ENCODE peak calls at places on chromosomes 13 and 19, in four cellular contexts. S, M, U and K are unnamed samples. For H3K4me1 and H3K27me3, the result is how much of the 10 kb centered on the place peaks cover.

GRCh38 chr13:21661510-21661909 is 9.4 kb upstream of the FGF9 start:
- DNase-seq in M (no peak), U (no peak), S (no peak), K (no peak)

GRCh38 chr13:73335226-73335625 is 276.4 kb downstream of the KLF5 start:
- DNase-seq in S (no peak), U (no peak), M (no peak), K (no peak)

GRCh38 chr13:24713022-24713421 is 32.8 kb downstream of the ATP12A start:
- DNase-seq in U (no peak), M (peak), S (no peak), K (no peak)

GRCh38 chr13:24741016-24741662 is 22.8 kb upstream of the RNF17 start:
- DNase-seq in U (no peak), S (no peak), M (no peak), K (no peak)

GRCh38 chr13:25886438-25887214 is 165.2 kb downstream of the SHISA2 start:
- DNase-seq in U (no peak), M (no peak), S (no peak), K (no peak)

GRCh38 chr13:29791997-29792775 is 58.2 kb downstream of the UBL3 start:
- DNase-seq in S (no peak), M (no peak), U (no peak), K (no peak)

GRCh38 chr19:40190891-40191835 is at the start of gene MAP3K10:
- DNase-seq in M (peak), S (peak), U (peak), K (peak)

GRCh38 chr13:99736541-99736940 is 235.0 kb downstream of the ZIC5 start:
- DNase-seq in S (no peak), U (no peak), M (no peak), K (no peak)

GRCh38 chr19:1874554-1875185 is 10.6 kb downstream of the ABHD17A start:
- DNase-seq in M (no peak), U (no peak), S (no peak), K (no peak)

GRCh38 chr19:39413269-39413902 is 917 bp downstream of the PLEKHG2 start:
- DNase-seq in U (peak), M (peak), S (peak), K (no peak)

GRCh38 chr13:23852351-23852750 is 36.8 kb downstream of the MIPEP start:
- DNase-seq in S (no peak), U (no peak), M (no peak), K (no peak)

GRCh38 chr13:103883698-103884097 is 817.5 kb upstream of the SLC10A2 start:
- DNase-seq in U (no peak), S (no peak), M (no peak), K (no peak)

GRCh38 chr19:13604902-13605586 is 98.8 kb upstream of the CACNA1A start:
- DNase-seq in U (no peak), S (no peak), M (no peak), K (no peak)

GRCh38 chr13:113415825-113416224 is 37.5 kb downstream of the ADPRHL1 start:
- DNase-seq in M (no peak), S (no peak), U (no peak), K (no peak)

GRCh38 chr13:108924154-108924940 is 294.9 kb downstream of the MYO16 start:
- DNase-seq in S (no peak), M (no peak), U (no peak), K (no peak)

GRCh38 chr13:82292334-82292733 is 1589.9 kb downstream of the SLITRK1 start:
- DNase-seq in U (no peak), S (no peak), M (no peak), K (no peak)

GRCh38 chr13:112117955-112118302 is 51.0 kb downstream of the SOX1 start:
- DNase-seq in M (no peak), U (no peak), S (no peak), K (no peak)

GRCh38 chr19:2034729-2035589 is 16.1 kb downstream of the MKNK2 start:
- DNase-seq in U (peak), M (no peak), S (peak), K (no peak)

GRCh38 chr13:73220966-73221720 is 162.3 kb downstream of the KLF5 start:
- DNase-seq in U (peak), S (no peak), M (no peak), K (no peak)

GRCh38 chr19:29630661-29631060 is 24.6 kb downstream of the POP4 start:
- DNase-seq in S (no peak), U (no peak), M (no peak), K (no peak)

GRCh38 chr19:45305007-45305406 is 17.7 kb downstream of the CKM start:
- DNase-seq in M (no peak), U (no peak), S (no peak), K (no peak)

GRCh38 chr13:41059466-41059865 is 1.8 kb upstream of the WBP4 start:
- DNase-seq in S (no peak), U (no peak), M (no peak), K (no peak)

GRCh38 chr13:50529154-50529882 is 314.2 kb downstream of the DLEU7 start:
- DNase-seq in S (no peak), M (peak), U (peak), K (peak)
- H3K4me1 ChIP-seq in S (under half), M (under half), U (under half), K (under half)

GRCh38 chr19:3387645-3388589 is 21.5 kb downstream of the NFIC start:
- DNase-seq in U (peak), M (peak), S (no peak), K (peak)
- H3K4me3 ChIP-seq in U (no peak), M (no peak), S (no peak), K (no peak)

GRCh38 chr13:27789495-27790303 is 2.6 kb upstream of the GSX1 start:
- DNase-seq in S (no peak), U (no peak), M (no peak), K (no peak)

GRCh38 chr13:27792393-27793218 is at the start of gene GSX1:
- DNase-seq in U (no peak), M (peak), S (peak), K (no peak)

GRCh38 chr13:27790523-27790922 is 1.8 kb upstream of the GSX1 start:
- DNase-seq in S (no peak), U (no peak), M (no peak), K (no peak)

GRCh38 chr13:27791901-27792392 is 336 bp upstream of the GSX1 start:
- DNase-seq in S (no peak), U (no peak), M (no peak), K (no peak)

DNA sequence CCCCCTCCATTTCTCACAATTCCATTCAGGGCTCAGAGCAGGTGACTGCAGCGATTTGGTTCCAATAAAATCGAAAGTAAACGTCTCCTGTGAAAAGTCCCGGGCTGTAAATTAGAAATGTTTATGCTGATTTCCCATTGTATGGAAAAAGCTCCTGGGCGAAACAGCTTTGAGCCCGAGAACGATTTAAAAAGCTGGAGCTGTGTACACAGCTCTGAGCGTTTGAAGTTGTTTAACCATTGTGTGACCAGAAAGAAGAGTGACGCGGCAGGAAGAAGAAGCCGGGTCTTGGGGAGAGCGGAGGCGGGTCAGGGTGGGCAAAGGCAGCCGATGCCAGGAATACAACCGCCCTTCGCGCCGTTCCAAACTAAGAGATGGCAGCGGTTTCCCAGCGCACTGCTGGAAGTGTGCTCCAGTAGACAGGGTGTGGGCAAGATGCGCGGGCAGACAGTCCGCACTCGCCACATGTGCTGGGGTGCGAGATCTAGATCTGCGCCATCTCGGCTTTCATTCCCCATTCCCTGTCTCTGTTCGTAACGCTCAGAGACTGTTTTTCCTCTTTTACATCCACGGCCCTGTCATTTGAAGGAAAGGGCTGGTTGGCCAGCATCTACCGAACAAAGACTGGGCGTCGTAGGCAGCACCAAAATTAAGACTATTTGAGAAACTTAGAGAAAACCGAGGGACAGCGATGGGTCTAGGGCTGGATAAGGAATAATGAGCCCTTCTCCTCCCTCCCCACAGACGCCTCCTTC is 960 bp upstream of the GSX1 start:
- DNase-seq in S (no peak), M (no peak), U (no peak), K (no peak)
- H3K27me3 ChIP-seq in S (half or more), M (under half), U (half or more), K (half or more)

GRCh38 chr19:55058781-55059610 is 4.0 kb downstream of the RDH13 start:
- DNase-seq in M (no peak), S (no peak), U (no peak), K (no peak)
- H3K4me1 ChIP-seq in M (under half), S (under half), U (under half), K (under half)

GRCh38 chr19:5193192-5193591 is 147.4 kb downstream of the PTPRS start:
- DNase-seq in S (no peak), U (no peak), M (no peak), K (no peak)
- H3K4me3 ChIP-seq in S (no peak), U (no peak), M (no peak), K (no peak)

DNA sequence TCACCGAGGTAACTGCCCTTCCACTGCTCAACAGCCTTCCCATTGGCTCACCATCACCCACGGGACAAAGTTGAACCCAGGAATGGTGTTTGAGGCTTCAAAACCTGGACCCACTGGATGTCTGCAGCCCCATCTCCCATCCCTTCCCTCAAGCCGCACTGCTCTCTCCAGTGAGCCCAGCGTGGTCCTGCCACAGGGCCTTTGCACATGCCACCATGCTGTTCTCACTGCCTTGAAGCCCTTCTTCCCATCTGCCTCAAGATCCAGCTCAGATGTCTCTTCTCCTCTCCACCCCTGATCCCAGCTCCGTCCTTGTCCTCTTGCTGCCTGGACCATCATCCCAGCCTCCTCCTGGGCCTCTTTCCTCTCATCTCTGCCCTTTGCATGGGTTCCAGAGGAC is 4.0 kb downstream of the SHISA7 start:
- DNase-seq in U (no peak), M (no peak), S (no peak), K (no peak)
- H3K27me3 ChIP-seq in U (under half), M (under half), S (under half), K (under half)

DNA sequence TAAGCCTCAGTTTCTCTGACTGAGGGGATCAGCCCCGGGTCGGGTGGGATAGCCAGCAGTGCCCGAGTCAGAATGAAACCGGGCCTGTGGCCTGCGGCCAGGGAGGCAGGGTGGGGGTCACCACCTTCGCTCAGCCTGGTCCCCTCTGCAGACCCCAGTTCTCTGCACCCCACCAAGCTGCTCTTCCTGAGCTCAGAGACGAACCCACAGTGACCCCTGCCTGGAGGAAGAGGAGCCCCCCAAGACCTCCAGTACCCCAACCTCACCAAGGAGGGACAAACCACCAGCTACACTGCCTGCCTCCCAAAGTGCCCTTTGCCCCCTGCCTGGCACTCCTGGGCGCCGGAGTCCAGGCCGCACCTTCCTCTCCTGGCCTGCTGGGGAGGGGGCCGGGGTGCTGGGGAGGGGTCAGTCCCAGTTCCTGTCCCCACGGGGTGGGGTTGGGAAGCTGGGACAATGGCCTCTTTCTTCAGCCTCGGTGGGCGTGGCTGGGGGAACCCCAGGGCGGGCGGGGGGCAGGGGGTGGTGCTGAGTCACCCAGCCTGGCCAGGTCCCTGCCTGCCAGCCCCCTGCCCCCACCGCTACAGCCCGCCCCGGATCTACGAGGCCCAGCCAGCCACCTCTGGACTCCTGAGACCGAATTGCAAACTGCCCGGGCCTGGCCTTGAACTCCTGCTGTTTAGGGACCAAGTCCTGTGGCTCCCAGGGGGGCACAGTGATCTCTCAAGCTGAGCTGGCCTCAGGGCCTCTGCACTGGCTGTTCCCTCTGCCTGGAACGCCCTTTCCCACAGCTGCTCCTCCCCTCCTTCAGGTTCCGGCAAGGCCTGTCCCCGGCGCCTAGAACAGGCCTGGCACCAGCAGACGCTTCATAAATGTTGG is 14.3 kb downstream of the ZBTB7A start:
- DNase-seq in S (no peak), M (peak), U (peak), K (no peak)
- H3K4me1 ChIP-seq in S (under half), M (under half), U (under half), K (under half)

GRCh38 chr13:46894534-46894906 is 2.3 kb downstream of the HTR2A start:
- DNase-seq in U (no peak), M (no peak), S (no peak), K (no peak)

GRCh38 chr13:46899801-46900200 is 2.9 kb upstream of the HTR2A start:
- DNase-seq in S (no peak), M (no peak), U (no peak), K (no peak)

GRCh38 chr13:46893221-46893620 is 3.6 kb downstream of the HTR2A start:
- DNase-seq in U (no peak), S (no peak), M (no peak), K (no peak)

GRCh38 chr13:46893820-46894533 is 2.9 kb downstream of the HTR2A start:
- DNase-seq in S (peak), U (peak), M (peak), K (peak)

DNA sequence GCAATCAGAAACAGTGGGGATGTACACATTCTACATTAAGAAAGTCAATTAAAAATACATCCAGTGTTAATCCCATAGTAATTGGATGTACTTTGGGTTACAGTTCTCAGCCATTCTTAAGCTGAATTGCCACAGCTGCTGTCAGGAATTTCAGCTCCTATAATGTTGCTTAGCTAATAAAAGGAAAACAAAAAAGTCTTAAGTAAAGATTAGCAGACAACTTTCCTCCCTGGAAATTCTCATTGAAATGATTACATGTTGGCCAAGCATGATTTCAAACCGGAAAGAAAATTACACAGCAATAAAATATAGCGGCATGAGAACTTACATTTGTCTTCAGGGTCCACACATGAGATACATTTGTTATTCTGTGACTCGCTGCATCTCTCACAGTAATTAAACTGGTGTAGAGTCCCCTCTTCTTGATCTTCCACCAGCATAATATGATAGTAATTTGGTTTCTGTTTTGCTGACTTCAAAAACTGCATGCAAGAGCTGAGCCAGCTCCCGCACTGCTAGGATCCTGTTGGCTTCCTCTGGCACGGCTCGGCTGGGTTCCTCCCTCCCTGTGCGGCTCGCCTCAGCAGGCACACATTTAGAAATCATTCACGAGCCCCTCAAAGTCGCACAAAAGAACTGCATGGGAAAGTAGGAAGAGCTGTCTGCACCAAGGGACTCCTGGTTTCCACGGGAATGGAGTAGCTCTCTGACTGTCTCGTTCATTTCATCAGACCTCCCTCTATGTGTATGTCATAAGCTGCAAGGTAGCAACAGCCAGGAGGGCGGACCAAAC is at the start of gene HTR2A:
- DNase-seq in U (no peak), S (no peak), M (peak), K (peak)
- H3K4me3 ChIP-seq in U (peak), S (no peak), M (peak), K (peak)